ENCODE peak calls at places on chromosomes 2 and 18, in four cellular contexts. One of them, this sample, is unnamed.

GRCh38 chr2:219571311-219572236 is at the start of gene OBSL1:
- DNase-seq in GM04504: no peak
- DNase-seq in cardiac septum: peak
- DNase-seq in AG20443: peak
- DNase-seq in this sample: peak

GRCh38 chr2:232388324-232388891 is 9.9 kb downstream of the ALPP start:
- DNase-seq in GM04504: no peak
- DNase-seq in cardiac septum: no peak
- DNase-seq in AG20443: no peak
- DNase-seq in this sample: no peak

GRCh38 chr18:69558088-69558487 is 157.4 kb downstream of the DOK6 start:
- DNase-seq in GM04504: no peak
- DNase-seq in cardiac septum: no peak
- DNase-seq in AG20443: no peak
- DNase-seq in this sample: no peak

GRCh38 chr2:147711031-147711430 is 133.8 kb upstream of the ACVR2A start:
- DNase-seq in GM04504: peak
- DNase-seq in cardiac septum: no peak
- DNase-seq in AG20443: peak
- DNase-seq in this sample: no peak

GRCh38 chr2:191935247-191935646 is 88.4 kb upstream of the CAVIN2 start:
- DNase-seq in GM04504: no peak
- DNase-seq in cardiac septum: no peak
- DNase-seq in AG20443: no peak
- DNase-seq in this sample: no peak

GRCh38 chr2:75458201-75458600 is 102.5 kb downstream of the EVA1A start:
- DNase-seq in GM04504: no peak
- DNase-seq in cardiac septum: no peak
- DNase-seq in AG20443: no peak
- DNase-seq in this sample: no peak

GRCh38 chr2:43158259-43158880 is 68.0 kb downstream of the ZFP36L2 start:
- DNase-seq in GM04504: peak
- DNase-seq in cardiac septum: no peak
- DNase-seq in AG20443: peak
- DNase-seq in this sample: peak

GRCh38 chr2:197786010-197786877 is 1.1 kb upstream of the BOLL start:
- DNase-seq in GM04504: no peak
- DNase-seq in cardiac septum: no peak
- DNase-seq in AG20443: peak
- DNase-seq in this sample: no peak

GRCh38 chr2:19549821-19550220 is 191.4 kb upstream of the OSR1 start:
- DNase-seq in GM04504: no peak
- DNase-seq in cardiac septum: no peak
- DNase-seq in AG20443: no peak
- DNase-seq in this sample: no peak